ENCODE peak calls at places on chromosomes 12 and 14, in four cellular contexts. B, F, R and G are unnamed samples.

GRCh38 chr14:95906591-95906990 is 30.0 kb downstream of the TUNAR start:
- DNase-seq in B (no peak), R (no peak), F (no peak), G (no peak)

GRCh38 chr12:2387051-2387834 is 334.5 kb downstream of the CACNA1C start:
- DNase-seq in R (no peak), B (no peak), F (no peak), G (no peak)

GRCh38 chr12:92078167-92079053 is 67.2 kb downstream of the BTG1 start:
- DNase-seq in F (no peak), B (no peak), R (no peak), G (peak)

GRCh38 chr14:104235686-104236085 is 97.3 kb downstream of the KIF26A start:
- DNase-seq in F (no peak), R (no peak), B (no peak), G (no peak)

GRCh38 chr14:49945448-49946319 is 52.8 kb downstream of the ARF6 start:
- DNase-seq in R (no peak), B (no peak), F (no peak), G (no peak)

GRCh38 chr12:124684971-124685688 is 117.7 kb upstream of the NCOR2 start:
- DNase-seq in B (no peak), F (no peak), R (no peak), G (no peak)

GRCh38 chr14:24376448-24377070 is 8.6 kb downstream of the NFATC4 start:
- DNase-seq in B (no peak), R (no peak), F (no peak), G (no peak)

GRCh38 chr12:127745466-127746220 is 521.3 kb upstream of the TMEM132C start:
- DNase-seq in R (no peak), B (no peak), F (no peak), G (no peak)

GRCh38 chr12:123734268-123734667 is 22.1 kb downstream of the ATP6V0A2 start:
- DNase-seq in R (no peak), F (no peak), B (no peak), G (no peak)

GRCh38 chr14:65225299-65226159 is 123.2 kb upstream of the MAX start:
- DNase-seq in F (no peak), R (no peak), B (no peak), G (no peak)

GRCh38 chr14:59187802-59188460 is 536 bp upstream of the DAAM1 start:
- DNase-seq in R (no peak), B (no peak), F (no peak), G (peak)

DNA sequence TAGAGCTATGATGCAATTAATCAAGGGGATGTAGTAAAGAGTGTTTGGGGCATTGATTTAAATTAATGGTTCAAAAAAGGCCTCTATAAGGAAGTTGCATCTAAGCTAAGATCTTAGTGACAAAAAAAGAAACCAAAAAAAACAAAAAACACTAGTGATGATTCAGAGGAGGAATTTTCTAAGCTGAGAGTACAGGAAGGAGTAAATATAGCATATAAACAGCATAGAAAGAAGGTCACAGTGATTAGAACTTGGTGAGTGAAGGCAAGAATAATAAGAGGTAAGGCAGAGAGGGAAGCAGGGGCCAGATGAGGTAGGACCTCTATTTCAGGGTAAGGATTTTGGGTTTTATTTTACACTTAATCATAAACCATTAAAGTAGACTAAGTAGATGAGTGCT is 48.0 kb upstream of the PDZRN4 start:
- DNase-seq in F (no peak), B (no peak), R (no peak), G (no peak)
- TF ChIP-seq USF2 in F (no peak), B (no peak), R (no peak), G (no peak)

DNA sequence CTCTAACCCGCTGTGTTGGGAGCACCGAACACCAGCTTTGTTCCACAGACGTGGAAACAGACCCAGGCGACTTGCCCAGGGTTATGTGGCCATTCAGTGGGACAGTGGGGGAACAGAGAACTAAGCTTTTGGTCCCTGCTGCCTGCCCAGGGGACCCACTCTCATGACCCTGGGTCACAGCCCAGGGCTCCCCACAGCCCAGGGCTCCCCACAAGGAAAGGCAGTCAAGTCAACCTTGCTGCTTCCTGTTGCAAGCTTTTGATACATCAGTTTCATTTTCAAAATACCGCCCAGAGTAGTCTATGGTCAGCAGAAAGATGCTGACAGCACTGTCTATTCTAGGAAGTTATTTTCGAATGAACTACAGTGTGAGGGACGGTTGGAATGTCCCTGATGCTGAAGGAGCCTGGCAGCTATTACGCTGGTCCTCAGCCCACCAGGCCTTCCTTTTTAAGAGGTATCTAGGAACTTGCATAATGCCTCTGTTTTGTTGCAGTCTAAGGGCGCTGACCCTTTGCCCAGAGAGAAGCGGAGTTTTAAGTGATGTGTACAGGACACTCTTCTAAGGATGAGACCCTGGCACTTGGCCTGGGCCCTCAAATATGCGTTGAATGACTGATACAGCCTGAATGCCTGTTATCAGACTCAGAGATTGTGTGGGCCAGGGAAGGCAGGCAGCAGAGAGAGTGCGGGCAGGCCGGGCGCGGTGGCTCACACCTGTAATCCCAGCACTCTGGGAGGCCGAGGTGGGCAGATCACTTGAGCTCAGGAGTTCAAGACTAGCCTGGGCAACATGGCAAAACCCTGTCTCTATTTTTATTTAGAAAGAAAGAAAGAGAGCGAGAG is 12.6 kb upstream of the TTC7B start:
- DNase-seq in F (no peak), R (no peak), B (no peak), G (no peak)
- TF ChIP-seq KDM1A in F (no peak), R (no peak), B (no peak), G (no peak)

GRCh38 chr14:26323781-26324363 is 274.0 kb downstream of the NOVA1 start:
- DNase-seq in B (no peak), F (no peak), R (no peak), G (no peak)
- TF ChIP-seq USF2 in B (no peak), F (no peak), R (no peak), G (no peak)

GRCh38 chr12:78376257-78376656 is 488.3 kb upstream of the SYT1 start:
- DNase-seq in B (no peak), R (no peak), F (no peak), G (no peak)
- TF ChIP-seq KDM1A in B (no peak), R (no peak), F (no peak), G (no peak)

DNA sequence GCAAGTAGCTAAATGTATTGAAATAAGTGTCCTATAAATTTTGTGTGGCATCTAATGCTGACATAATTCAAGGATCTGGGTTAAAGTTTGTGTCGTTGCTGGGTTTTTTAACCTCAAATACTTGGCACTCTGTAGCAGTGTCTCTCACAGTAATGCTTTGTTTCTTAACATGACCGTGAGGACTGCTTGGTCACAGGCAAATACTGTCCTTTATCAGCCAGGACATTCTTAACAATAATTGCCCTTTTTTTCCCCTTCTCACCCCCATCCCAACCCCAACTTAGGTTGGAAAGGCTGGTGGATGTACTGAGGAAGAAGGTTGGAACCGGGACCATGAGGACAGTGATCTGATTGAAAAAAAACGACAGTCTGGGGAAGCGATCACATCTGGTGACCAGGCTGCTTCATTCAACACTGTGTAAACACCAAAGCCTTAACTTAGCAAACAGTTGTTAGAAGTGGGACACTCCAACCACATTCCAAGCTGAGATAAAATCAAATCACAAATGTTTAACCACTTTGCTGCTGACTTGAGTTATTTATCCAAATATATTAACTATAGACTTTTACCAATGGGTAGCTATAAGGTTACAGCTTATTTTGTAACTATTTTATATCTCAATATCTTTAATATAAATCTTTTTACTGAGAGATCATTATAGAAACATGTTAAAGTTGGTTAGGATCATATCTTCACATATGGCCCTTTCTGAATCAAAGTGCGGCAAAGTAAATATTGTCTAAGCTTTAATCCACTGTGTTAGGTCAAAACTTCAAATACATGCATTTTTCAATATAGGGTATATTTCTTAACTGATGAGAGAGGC is 48.2 kb downstream of the FOXA1 start:
- DNase-seq in R (no peak), F (no peak), B (peak), G (peak)
- TF ChIP-seq USF2 in R (no peak), F (no peak), B (no peak), G (no peak)

DNA sequence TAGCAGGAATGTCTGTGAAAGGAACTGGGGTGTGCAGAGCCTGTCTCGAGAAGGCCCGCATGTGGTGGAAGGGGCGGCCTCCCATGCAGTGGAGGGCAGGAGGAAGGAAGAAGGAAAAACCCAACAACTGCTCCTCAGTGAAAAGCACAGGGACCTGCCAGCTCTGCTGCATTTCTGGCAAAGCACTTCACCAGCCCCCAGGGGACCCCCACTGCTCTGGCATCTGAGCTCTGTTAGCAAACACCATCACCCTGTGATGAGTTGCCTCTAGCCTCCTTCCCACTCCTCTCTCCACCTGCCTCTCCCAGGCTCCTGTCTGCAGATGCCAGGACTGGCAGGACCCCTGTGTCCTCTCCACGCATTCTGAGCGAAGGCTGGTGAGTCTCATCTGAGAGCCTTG is 69.0 kb upstream of the DDX11 start:
- DNase-seq in R (no peak), F (no peak), B (no peak), G (no peak)
- TF ChIP-seq KDM1A in R (no peak), F (no peak), B (no peak), G (no peak)

DNA sequence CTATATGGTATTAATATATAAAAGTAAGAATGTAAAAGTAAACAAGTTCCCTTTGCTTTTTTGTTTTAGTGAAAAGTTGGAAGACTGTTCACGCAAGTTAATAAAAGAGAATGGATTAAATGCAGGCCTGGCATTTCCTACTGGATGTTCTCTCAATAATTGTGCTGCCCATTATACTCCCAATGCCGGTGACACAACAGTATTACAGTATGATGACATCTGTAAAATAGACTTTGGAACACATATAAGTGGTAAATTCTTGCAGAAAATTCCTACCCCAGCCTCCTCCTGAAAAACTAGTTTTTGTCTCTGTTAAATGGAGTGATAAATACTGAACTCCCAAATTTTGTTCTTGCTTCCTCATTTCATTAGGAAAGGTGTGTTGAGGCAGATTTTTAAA is 20.9 kb downstream of the METAP2 start:
- DNase-seq in R (no peak), B (no peak), F (no peak), G (no peak)
- TF ChIP-seq USF2 in R (no peak), B (no peak), F (no peak), G (no peak)

GRCh38 chr14:97697772-97698171 is 900.6 kb downstream of the VRK1 start:
- DNase-seq in B (no peak), F (no peak), R (no peak), G (no peak)
- TF ChIP-seq KDM1A in B (no peak), F (no peak), R (no peak), G (no peak)

GRCh38 chr14:102774391-102775153 is 2.7 kb upstream of the TRAF3 start:
- DNase-seq in B (peak), F (peak), R (peak), G (peak)
- TF ChIP-seq USF2 in B (no peak), F (no peak), R (no peak), G (no peak)

GRCh38 chr12:65817866-65818265 is 6.4 kb upstream of the HMGA2 start:
- DNase-seq in B (no peak), F (no peak), R (no peak), G (no peak)
- TF ChIP-seq KDM1A in B (no peak), F (no peak), R (no peak), G (no peak)